ENCODE peak calls at places on chromosomes 5 and 9, in ten cellular contexts. One of them, this sample, is unnamed.

GRCh38 chr9:100324594-100325200 is 28.0 kb downstream of the TEX10 start:
- DNase-seq in ovary: no peak
- DNase-seq in right lobe of liver: no peak
- DNase-seq in stomach: no peak
- DNase-seq in tibial nerve: no peak
- DNase-seq in A549: peak
- DNase-seq in uterus: no peak
- DNase-seq in sigmoid colon: no peak
- DNase-seq in transverse colon: no peak
- DNase-seq in HCT116: peak
- DNase-seq in this sample: no peak

GRCh38 chr9:110788871-110789270 is 120.3 kb downstream of the MUSK start:
- DNase-seq in sigmoid colon: no peak
- DNase-seq in stomach: no peak
- DNase-seq in HCT116: no peak
- DNase-seq in transverse colon: no peak
- DNase-seq in tibial nerve: no peak
- DNase-seq in right lobe of liver: no peak
- DNase-seq in uterus: no peak
- DNase-seq in A549: no peak
- DNase-seq in ovary: no peak
- DNase-seq in this sample: no peak

GRCh38 chr5:72363146-72363802 is 43.1 kb downstream of the PTCD2 start:
- DNase-seq in HCT116: peak
- DNase-seq in A549: peak
- DNase-seq in right lobe of liver: no peak
- DNase-seq in sigmoid colon: no peak
- DNase-seq in transverse colon: no peak
- DNase-seq in stomach: no peak
- DNase-seq in uterus: no peak
- DNase-seq in tibial nerve: no peak
- DNase-seq in ovary: no peak
- DNase-seq in this sample: no peak

GRCh38 chr5:10562202-10563131 is 1.4 kb upstream of the ANKRD33B start:
- DNase-seq in ovary: no peak
- DNase-seq in HCT116: no peak
- DNase-seq in transverse colon: no peak
- DNase-seq in tibial nerve: no peak
- DNase-seq in sigmoid colon: peak
- DNase-seq in uterus: no peak
- DNase-seq in stomach: no peak
- DNase-seq in A549: no peak
- DNase-seq in right lobe of liver: no peak
- DNase-seq in this sample: no peak

GRCh38 chr9:115691686-115692085 is 461.9 kb upstream of the PAPPA start:
- DNase-seq in sigmoid colon: no peak
- DNase-seq in A549: no peak
- DNase-seq in tibial nerve: no peak
- DNase-seq in uterus: no peak
- DNase-seq in right lobe of liver: no peak
- DNase-seq in ovary: no peak
- DNase-seq in transverse colon: no peak
- DNase-seq in stomach: no peak
- DNase-seq in HCT116: no peak
- DNase-seq in this sample: no peak

GRCh38 chr9:6414291-6414690 is 1.3 kb downstream of the UHRF2 start:
- DNase-seq in tibial nerve: no peak
- DNase-seq in sigmoid colon: no peak
- DNase-seq in ovary: no peak
- DNase-seq in HCT116: no peak
- DNase-seq in stomach: no peak
- DNase-seq in transverse colon: no peak
- DNase-seq in uterus: no peak
- DNase-seq in A549: no peak
- DNase-seq in right lobe of liver: no peak
- DNase-seq in this sample: no peak

GRCh38 chr5:166710275-166710674 is 1581.2 kb upstream of the WWC1 start:
- DNase-seq in ovary: no peak
- DNase-seq in stomach: no peak
- DNase-seq in A549: no peak
- DNase-seq in right lobe of liver: no peak
- DNase-seq in sigmoid colon: no peak
- DNase-seq in tibial nerve: no peak
- DNase-seq in transverse colon: no peak
- DNase-seq in HCT116: no peak
- DNase-seq in uterus: no peak
- DNase-seq in this sample: no peak

GRCh38 chr9:94829380-94830070 is 103.0 kb downstream of the AOPEP start:
- DNase-seq in transverse colon: no peak
- DNase-seq in uterus: no peak
- DNase-seq in ovary: no peak
- DNase-seq in HCT116: no peak
- DNase-seq in A549: no peak
- DNase-seq in sigmoid colon: no peak
- DNase-seq in tibial nerve: no peak
- DNase-seq in right lobe of liver: no peak
- DNase-seq in stomach: no peak
- DNase-seq in this sample: no peak

GRCh38 chr9:75432888-75433287 is 344.6 kb downstream of the OSTF1 start:
- DNase-seq in sigmoid colon: no peak
- DNase-seq in tibial nerve: no peak
- DNase-seq in stomach: no peak
- DNase-seq in transverse colon: no peak
- DNase-seq in A549: no peak
- DNase-seq in HCT116: no peak
- DNase-seq in right lobe of liver: no peak
- DNase-seq in uterus: no peak
- DNase-seq in ovary: no peak
- DNase-seq in this sample: no peak

GRCh38 chr5:80941496-80941895 is 18.7 kb upstream of the RASGRF2 start:
- DNase-seq in right lobe of liver: no peak
- DNase-seq in sigmoid colon: no peak
- DNase-seq in HCT116: no peak
- DNase-seq in ovary: no peak
- DNase-seq in transverse colon: no peak
- DNase-seq in tibial nerve: no peak
- DNase-seq in stomach: no peak
- DNase-seq in A549: no peak
- DNase-seq in uterus: no peak
- DNase-seq in this sample: no peak

GRCh38 chr9:99745085-99745484 is 76.6 kb upstream of the NR4A3 start:
- DNase-seq in tibial nerve: no peak
- DNase-seq in sigmoid colon: no peak
- DNase-seq in stomach: no peak
- DNase-seq in HCT116: no peak
- DNase-seq in ovary: no peak
- DNase-seq in right lobe of liver: no peak
- DNase-seq in uterus: no peak
- DNase-seq in A549: no peak
- DNase-seq in transverse colon: no peak
- DNase-seq in this sample: no peak

GRCh38 chr5:145718956-145719355 is 116.2 kb downstream of the PRELID2 start:
- DNase-seq in HCT116: peak
- DNase-seq in tibial nerve: no peak
- DNase-seq in uterus: no peak
- DNase-seq in sigmoid colon: no peak
- DNase-seq in stomach: no peak
- DNase-seq in transverse colon: no peak
- DNase-seq in right lobe of liver: no peak
- DNase-seq in ovary: no peak
- DNase-seq in A549: peak
- DNase-seq in this sample: no peak

GRCh38 chr5:168712280-168712924 is 133.2 kb upstream of the PANK3 start:
- DNase-seq in A549: peak
- DNase-seq in stomach: no peak
- DNase-seq in uterus: no peak
- DNase-seq in transverse colon: no peak
- DNase-seq in sigmoid colon: no peak
- DNase-seq in HCT116: peak
- DNase-seq in tibial nerve: no peak
- DNase-seq in right lobe of liver: peak
- DNase-seq in ovary: no peak
- DNase-seq in this sample: no peak

GRCh38 chr5:179901915-179902762 is 5.6 kb downstream of the TBC1D9B start:
- DNase-seq in right lobe of liver: no peak
- DNase-seq in transverse colon: no peak
- DNase-seq in A549: no peak
- DNase-seq in HCT116: no peak
- DNase-seq in sigmoid colon: no peak
- DNase-seq in tibial nerve: no peak
- DNase-seq in uterus: no peak
- DNase-seq in stomach: no peak
- DNase-seq in ovary: no peak
- DNase-seq in this sample: peak
- TF ChIP-seq POLR2A in right lobe of liver: no peak
- TF ChIP-seq POLR2A in transverse colon: no peak
- TF ChIP-seq POLR2A in A549: no peak
- TF ChIP-seq POLR2A in HCT116: no peak
- TF ChIP-seq POLR2A in sigmoid colon: no peak
- TF ChIP-seq POLR2A in tibial nerve: no peak
- TF ChIP-seq POLR2A in uterus: no peak
- TF ChIP-seq POLR2A in stomach: no peak
- TF ChIP-seq POLR2A in ovary: no peak
- TF ChIP-seq POLR2A in this sample: no peak

GRCh38 chr9:98255064-98255577 is 328 bp downstream of the TBC1D2 start:
- DNase-seq in HCT116: no peak
- DNase-seq in transverse colon: peak
- DNase-seq in A549: peak
- DNase-seq in uterus: no peak
- DNase-seq in right lobe of liver: no peak
- DNase-seq in stomach: peak
- DNase-seq in sigmoid colon: peak
- DNase-seq in tibial nerve: no peak
- DNase-seq in ovary: no peak
- DNase-seq in this sample: peak

GRCh38 chr9:98256632-98257218 is 1.3 kb upstream of the TBC1D2 start:
- DNase-seq in stomach: no peak
- DNase-seq in uterus: peak
- DNase-seq in transverse colon: no peak
- DNase-seq in sigmoid colon: no peak
- DNase-seq in A549: no peak
- DNase-seq in ovary: no peak
- DNase-seq in right lobe of liver: no peak
- DNase-seq in tibial nerve: no peak
- DNase-seq in HCT116: no peak
- DNase-seq in this sample: no peak

GRCh38 chr9:98254236-98255063 is 999 bp downstream of the TBC1D2 start:
- DNase-seq in sigmoid colon: no peak
- DNase-seq in HCT116: no peak
- DNase-seq in right lobe of liver: no peak
- DNase-seq in ovary: no peak
- DNase-seq in stomach: no peak
- DNase-seq in tibial nerve: no peak
- DNase-seq in transverse colon: no peak
- DNase-seq in A549: no peak
- DNase-seq in uterus: no peak
- DNase-seq in this sample: no peak

GRCh38 chr9:98253563-98253962 is 1.9 kb downstream of the TBC1D2 start:
- DNase-seq in sigmoid colon: no peak
- DNase-seq in uterus: no peak
- DNase-seq in HCT116: no peak
- DNase-seq in A549: no peak
- DNase-seq in transverse colon: no peak
- DNase-seq in tibial nerve: no peak
- DNase-seq in ovary: no peak
- DNase-seq in stomach: no peak
- DNase-seq in right lobe of liver: no peak
- DNase-seq in this sample: no peak

GRCh38 chr9:98255578-98256296 is at the start of gene TBC1D2:
- DNase-seq in uterus: peak
- DNase-seq in right lobe of liver: peak
- DNase-seq in transverse colon: peak
- DNase-seq in ovary: peak
- DNase-seq in tibial nerve: peak
- DNase-seq in A549: peak
- DNase-seq in sigmoid colon: peak
- DNase-seq in stomach: peak
- DNase-seq in HCT116: peak
- DNase-seq in this sample: peak
- TF ChIP-seq CTCF in uterus: peak
- TF ChIP-seq CTCF in right lobe of liver: no peak
- TF ChIP-seq CTCF in transverse colon: no peak
- TF ChIP-seq CTCF in ovary: peak
- TF ChIP-seq CTCF in tibial nerve: peak
- TF ChIP-seq CTCF in A549: no peak
- TF ChIP-seq CTCF in sigmoid colon: no peak
- TF ChIP-seq CTCF in stomach: no peak
- TF ChIP-seq CTCF in HCT116: no peak
- TF ChIP-seq CTCF in this sample: peak

DNA sequence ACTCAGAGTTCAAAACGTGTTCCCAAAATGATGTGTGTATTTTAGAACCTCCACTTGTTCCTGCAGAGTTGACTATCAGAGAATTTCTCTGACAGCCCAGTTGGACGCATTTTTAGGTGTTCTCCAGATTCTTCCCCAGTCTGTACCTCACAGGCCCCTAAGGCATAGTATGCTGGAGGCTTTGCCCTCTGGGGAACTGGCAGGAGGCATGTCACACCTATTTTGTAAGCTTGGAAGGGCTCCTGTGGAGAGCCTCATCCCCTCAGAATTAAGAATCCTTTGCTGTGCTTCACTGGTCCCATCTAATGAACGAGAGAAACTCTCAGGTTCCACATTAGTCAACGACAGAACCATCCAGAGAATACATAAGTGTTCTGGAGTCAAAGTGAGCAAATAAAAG is 144.1 kb upstream of the SLC30A5 start:
- DNase-seq in uterus: no peak
- DNase-seq in HCT116: no peak
- DNase-seq in transverse colon: no peak
- DNase-seq in ovary: no peak
- DNase-seq in A549: no peak
- DNase-seq in sigmoid colon: no peak
- DNase-seq in right lobe of liver: no peak
- DNase-seq in stomach: no peak
- DNase-seq in tibial nerve: no peak
- DNase-seq in this sample: no peak
- H3K27ac ChIP-seq in uterus: peak
- H3K27ac ChIP-seq in HCT116: no peak
- H3K27ac ChIP-seq in transverse colon: no peak
- H3K27ac ChIP-seq in ovary: peak
- H3K27ac ChIP-seq in A549: no peak
- H3K27ac ChIP-seq in sigmoid colon: no peak
- H3K27ac ChIP-seq in right lobe of liver: no peak
- H3K27ac ChIP-seq in stomach: no peak
- H3K27ac ChIP-seq in tibial nerve: no peak
- H3K27ac ChIP-seq in this sample: peak

GRCh38 chr9:479951-480350 is 265.3 kb downstream of the DOCK8 start:
- DNase-seq in uterus: no peak
- DNase-seq in ovary: no peak
- DNase-seq in sigmoid colon: no peak
- DNase-seq in right lobe of liver: no peak
- DNase-seq in transverse colon: no peak
- DNase-seq in HCT116: no peak
- DNase-seq in stomach: no peak
- DNase-seq in tibial nerve: no peak
- DNase-seq in A549: no peak
- DNase-seq in this sample: no peak
- TF ChIP-seq POLR2A in uterus: no peak
- TF ChIP-seq POLR2A in ovary: no peak
- TF ChIP-seq POLR2A in sigmoid colon: no peak
- TF ChIP-seq POLR2A in right lobe of liver: no peak
- TF ChIP-seq POLR2A in transverse colon: no peak
- TF ChIP-seq POLR2A in HCT116: no peak
- TF ChIP-seq POLR2A in stomach: no peak
- TF ChIP-seq POLR2A in tibial nerve: no peak
- TF ChIP-seq POLR2A in A549: no peak
- TF ChIP-seq POLR2A in this sample: no peak